ENCODE peak calls at places on chromosome 17, in four cellular contexts. Y, B, S and H are unnamed samples.

GRCh38 chr17:51263001-51263400 is 2.7 kb downstream of the UTP18 start:
- DNase-seq in S (no peak), Y (no peak), B (no peak), H (no peak)

GRCh38 chr17:50843150-50843905 is 7.9 kb downstream of the WFIKKN2 start:
- DNase-seq in B (no peak), Y (peak), S (no peak), H (no peak)

GRCh38 chr17:70936724-70937123 is 767.4 kb downstream of the KCNJ2 start:
- DNase-seq in S (no peak), Y (no peak), B (no peak), H (no peak)

GRCh38 chr17:15301845-15302244 is 36.7 kb upstream of the PMP22 start:
- DNase-seq in B (no peak), Y (no peak), S (no peak), H (no peak)

GRCh38 chr17:55344514-55344997 is 77.1 kb downstream of the MMD start:
- DNase-seq in S (no peak), B (no peak), Y (no peak), H (no peak)

GRCh38 chr17:19933633-19934032 is 44.0 kb downstream of the AKAP10 start:
- DNase-seq in B (no peak), Y (no peak), S (no peak), H (no peak)

GRCh38 chr17:77437017-77437416 is 296.2 kb downstream of the SEC14L1 start:
- DNase-seq in B (no peak), Y (peak), S (peak), H (peak)

GRCh38 chr17:2054740-2055493 is at the start of gene HIC1:
- DNase-seq in B (peak), S (peak), Y (peak), H (no peak)

GRCh38 chr17:37848690-37849616 is 75.3 kb upstream of the TBC1D3K start:
- DNase-seq in Y (no peak), B (peak), S (peak), H (peak)

GRCh38 chr17:7380321-7380720 is 568 bp upstream of the TNK1 start:
- DNase-seq in Y (no peak), S (peak), B (no peak), H (no peak)

DNA sequence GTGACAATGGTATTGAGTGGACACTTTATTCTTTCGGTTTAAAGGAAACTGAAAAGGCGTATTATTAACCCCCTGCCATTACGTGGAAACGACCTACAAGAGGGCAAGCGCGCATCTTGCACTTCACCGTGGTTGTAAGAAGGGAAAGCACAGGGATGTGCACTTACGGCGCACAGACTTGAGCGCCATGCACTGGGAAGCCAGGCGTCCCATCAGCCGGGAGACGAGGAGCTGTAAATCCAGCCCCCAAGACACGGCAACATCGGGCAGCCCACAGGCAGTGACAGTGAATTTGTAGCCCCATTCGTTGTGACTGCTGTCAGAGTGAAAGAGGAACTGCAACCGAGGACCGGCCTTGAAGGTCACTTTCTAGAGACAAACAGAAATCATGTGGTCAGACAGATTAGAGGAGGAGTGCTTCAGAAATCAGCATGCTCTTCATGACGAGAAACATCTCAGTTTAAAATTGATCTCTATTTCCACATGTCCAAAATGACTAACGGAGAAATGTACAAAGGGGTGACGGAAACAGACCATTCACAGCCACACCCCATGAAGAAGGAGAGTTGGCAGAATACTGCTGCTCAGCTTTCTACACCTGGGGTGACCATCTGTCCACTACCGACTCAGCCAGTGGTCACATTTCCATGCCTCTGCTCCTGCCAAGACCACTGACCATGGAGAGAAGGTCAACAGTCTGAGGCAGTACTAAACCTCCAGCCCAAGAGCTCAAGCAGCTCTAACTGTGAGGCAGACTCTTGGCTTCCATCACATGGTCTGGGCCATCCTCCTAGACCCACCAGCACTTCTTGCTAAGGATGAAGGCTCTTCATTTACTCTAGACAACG is 68.6 kb downstream of the ZZEF1 start:
- DNase-seq in Y (no peak), S (no peak), B (no peak), H (peak)
- TF ChIP-seq CTCF in Y (no peak), S (no peak), B (no peak), H (no peak)

GRCh38 chr17:970388-970768 is 9.2 kb downstream of the NXN start:
- DNase-seq in S (no peak), B (no peak), Y (no peak), H (no peak)
- H3K27ac ChIP-seq in S (no peak), B (no peak), Y (no peak), H (no peak)

GRCh38 chr17:64683791-64684190 is 21.7 kb upstream of the SMURF2 start:
- DNase-seq in B (no peak), S (no peak), Y (no peak), H (no peak)
- H3K4me3 ChIP-seq in B (no peak), S (no peak), Y (no peak), H (no peak)

GRCh38 chr17:29862127-29862526 is 67.9 kb downstream of the SSH2 start:
- DNase-seq in B (no peak), Y (no peak), S (no peak), H (no peak)

GRCh38 chr17:29866746-29867404 is 63.2 kb downstream of the SSH2 start:
- DNase-seq in S (no peak), Y (no peak), B (no peak), H (no peak)

GRCh38 chr17:29870836-29871430 is 59.1 kb downstream of the SSH2 start:
- DNase-seq in B (no peak), Y (no peak), S (no peak), H (no peak)

GRCh38 chr17:29862951-29863350 is 67.1 kb downstream of the SSH2 start:
- DNase-seq in Y (no peak), S (no peak), B (no peak), H (no peak)

GRCh38 chr17:29867643-29868181 is 62.3 kb downstream of the SSH2 start:
- DNase-seq in Y (no peak), B (peak), S (peak), H (no peak)
- TF ChIP-seq CTCF in Y (no peak), B (no peak), S (no peak), H (no peak)

GRCh38 chr17:9252525-9252924 is 231.2 kb downstream of the NTN1 start:
- DNase-seq in B (no peak), S (no peak), Y (no peak), H (no peak)
- H3K27ac ChIP-seq in B (no peak), S (no peak), Y (no peak), H (no peak)

GRCh38 chr17:66413564-66414520 is 111.4 kb downstream of the PRKCA start:
- DNase-seq in S (no peak), B (no peak), Y (no peak), H (no peak)

GRCh38 chr17:66416207-66416940 is 114.0 kb downstream of the PRKCA start:
- DNase-seq in B (no peak), S (no peak), Y (no peak), H (no peak)

GRCh38 chr17:66414528-66415175 is 112.2 kb downstream of the PRKCA start:
- DNase-seq in Y (no peak), S (no peak), B (no peak), H (no peak)

GRCh38 chr17:66415366-66416206 is 113.2 kb downstream of the PRKCA start:
- DNase-seq in Y (no peak), B (no peak), S (no peak), H (no peak)

DNA sequence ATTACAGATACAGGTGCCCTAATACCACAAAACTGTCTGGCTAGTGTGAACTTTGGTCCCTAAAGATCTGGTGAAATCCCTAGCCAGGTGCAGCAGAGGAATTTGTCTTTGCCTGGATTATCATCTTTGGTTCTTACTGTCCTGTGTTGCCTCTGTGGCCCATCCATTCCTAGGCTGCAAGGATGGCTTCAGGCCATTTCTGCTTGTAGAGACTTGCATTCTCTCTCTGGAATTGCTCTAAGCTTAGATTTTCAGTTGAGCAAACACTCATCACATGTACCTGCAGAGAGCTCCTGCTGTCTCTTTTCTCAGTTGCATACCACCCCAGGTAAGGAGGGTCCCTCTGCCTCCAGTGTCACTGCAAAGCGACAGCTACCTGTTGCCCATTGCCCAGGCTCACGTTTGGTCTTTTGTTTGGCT is 114.9 kb downstream of the PRKCA start:
- DNase-seq in Y (no peak), S (no peak), B (no peak), H (no peak)
- H3K4me3 ChIP-seq in Y (no peak), S (no peak), B (no peak), H (no peak)